ENCODE peak calls at places on chromosomes 13 and 19, in four cellular contexts. N, P, Q and A are unnamed samples.

GRCh38 chr13:97306646-97307045 is 84.5 kb downstream of the MBNL2 start:
- DNase-seq in N (no peak), Q (no peak), P (no peak), A (no peak)

GRCh38 chr19:17648097-17648660 is 40.0 kb downstream of the UNC13A start:
- DNase-seq in N (no peak), P (no peak), Q (no peak), A (no peak)

GRCh38 chr19:56508282-56508778 is 675 bp downstream of the ZNF471 start:
- DNase-seq in N (no peak), Q (no peak), P (no peak), A (no peak)

GRCh38 chr13:114161644-114162532 is 17.2 kb upstream of the CFAP97D2 start:
- DNase-seq in P (peak), Q (peak), N (no peak), A (no peak)

GRCh38 chr13:32537580-32538233 is 888 bp downstream of the N4BP2L2 start:
- DNase-seq in N (no peak), Q (peak), P (peak), A (peak)

GRCh38 chr13:113774177-113775107 is 15.4 kb downstream of the TMEM255B start:
- DNase-seq in N (no peak), P (no peak), Q (no peak), A (no peak)

GRCh38 chr19:28436320-28436719 is 776.6 kb downstream of the UQCRFS1 start:
- DNase-seq in Q (no peak), N (no peak), P (no peak), A (no peak)

GRCh38 chr13:84399320-84400085 is 517.2 kb upstream of the SLITRK1 start:
- DNase-seq in P (peak), N (no peak), Q (no peak), A (no peak)

GRCh38 chr13:97322740-97323342 is 100.7 kb downstream of the MBNL2 start:
- DNase-seq in N (no peak), Q (no peak), P (no peak), A (no peak)